ENCODE peak calls at places on chromosomes 16 and 17, in five cellular contexts. T is C1 segment of cervical spinal cord; L is CD8-positive, alpha-beta T cell; V is RPMI7951; E is BE2C. N is an unnamed sample.

GRCh38 chr16:74281285-74281684 is 15.3 kb upstream of the PSMD7 start:
- DNase-seq in L (no peak), T (no peak), V (no peak), E (no peak), N (no peak)

GRCh38 chr16:88533945-88534641 is 36.1 kb upstream of the ZC3H18 start:
- DNase-seq in L (peak), V (peak), E (peak), T (peak), N (no peak)

GRCh38 chr17:28112199-28112995 is 69.9 kb downstream of the NLK start:
- DNase-seq in V (peak), T (no peak), E (no peak), L (no peak), N (no peak)

GRCh38 chr17:2853722-2854580 is 57.7 kb downstream of the RAP1GAP2 start:
- DNase-seq in V (no peak), E (peak), T (no peak), L (no peak), N (no peak)

GRCh38 chr17:68580236-68580903 is 20.8 kb downstream of the FAM20A start:
- DNase-seq in V (peak), T (peak), E (no peak), L (no peak), N (no peak)

GRCh38 chr17:76179496-76180467 is 38.7 kb upstream of the FOXJ1 start:
- DNase-seq in E (no peak), T (no peak), L (no peak), V (no peak), N (no peak)

GRCh38 chr17:79952915-79953314 is 82.8 kb downstream of the TBC1D16 start:
- DNase-seq in L (no peak), E (no peak), V (no peak), T (no peak), N (no peak)

GRCh38 chr16:87705780-87706277 is 60.0 kb downstream of the KLHDC4 start:
- DNase-seq in E (no peak), T (peak), V (no peak), L (no peak), N (no peak)

GRCh38 chr17:78450696-78451344 is 72.4 kb downstream of the PGS1 start:
- DNase-seq in V (peak), E (peak), T (no peak), L (no peak), N (no peak)

GRCh38 chr17:74582633-74583032 is 9.4 kb downstream of the CD300LD start:
- DNase-seq in E (no peak), V (no peak), T (no peak), L (no peak), N (no peak)

GRCh38 chr16:12646490-12647274 is 157.0 kb downstream of the CPPED1 start:
- DNase-seq in L (no peak), V (peak), E (no peak), T (peak), N (no peak)

GRCh38 chr16:81623365-81624102 is 155.6 kb upstream of the PLCG2 start:
- DNase-seq in V (peak), T (no peak), E (peak), L (peak), N (no peak)

GRCh38 chr17:40026816-40027613 is 11.8 kb downstream of the CSF3 start:
- DNase-seq in V (peak), E (peak), L (peak), T (peak), N (peak)

GRCh38 chr16:84058664-84059063 is 16.1 kb upstream of the SLC38A8 start:
- DNase-seq in L (no peak), T (no peak), E (peak), V (no peak), N (no peak)

GRCh38 chr17:46832945-46833839 is 14.7 kb upstream of the WNT3 start:
- DNase-seq in L (no peak), T (peak), E (no peak), V (peak), N (no peak)

GRCh38 chr17:41800601-41801373 is 11.0 kb downstream of the P3H4 start:
- DNase-seq in T (no peak), E (no peak), L (no peak), V (no peak), N (no peak)

GRCh38 chr17:37446027-37446426 is 39.3 kb downstream of the TADA2A start:
- DNase-seq in E (no peak), L (no peak), T (no peak), V (peak), N (no peak)

GRCh38 chr17:1951920-1952319 is 73.2 kb downstream of the RTN4RL1 start:
- DNase-seq in L (no peak), T (no peak), V (no peak), E (no peak), N (no peak)

GRCh38 chr17:50541916-50542688 is 4.9 kb upstream of the SPATA20 start:
- DNase-seq in V (peak), E (peak), T (peak), L (peak), N (peak)

GRCh38 chr17:31917065-31917529 is 15.6 kb upstream of the UTP6 start:
- DNase-seq in L (no peak), T (no peak), V (no peak), E (no peak), N (no peak)

GRCh38 chr16:57476546-57477410 is 9.5 kb downstream of the DOK4 start:
- DNase-seq in V (no peak), E (peak), L (no peak), T (no peak), N (no peak)

GRCh38 chr16:9300252-9300651 is 208.8 kb downstream of the HAPSTR1 start:
- DNase-seq in V (no peak), T (no peak), L (no peak), E (no peak), N (no peak)

GRCh38 chr16:63983401-63983800 is 1138.5 kb downstream of the CDH11 start:
- DNase-seq in T (no peak), E (no peak), L (no peak), V (no peak), N (no peak)

GRCh38 chr16:46884513-46885293 is 541 bp downstream of the GPT2 start:
- DNase-seq in L (no peak), E (peak), T (peak), V (no peak), N (no peak)

GRCh38 chr16:49876716-49877129 is 20.8 kb upstream of the ZNF423 start:
- DNase-seq in L (no peak), T (no peak), V (no peak), E (peak), N (no peak)

N was measured in GDM1.